ENCODE peak calls at places on chromosomes 7 and 10, in seven cellular contexts. Q, L, W, T, J, K and N are unnamed samples.

GRCh38 chr7:30893357-30893756 is 18.3 kb upstream of the AQP1 start:
- DNase-seq in Q (no peak), L (peak), W (no peak), T (no peak), J (no peak), K (no peak), N (no peak)

GRCh38 chr7:130996841-130997231 is 262.8 kb upstream of the KLF14 start:
- DNase-seq in Q (no peak), L (peak), W (no peak), T (peak), J (peak), K (no peak), N (no peak)

GRCh38 chr7:25583655-25584054 is 355.4 kb upstream of the NPVF start:
- DNase-seq in Q (no peak), L (no peak), W (no peak), T (no peak), J (no peak), K (no peak), N (no peak)

GRCh38 chr10:108454793-108455192 is 1290.3 kb upstream of the SORCS1 start:
- DNase-seq in Q (no peak), L (no peak), W (no peak), T (peak), J (no peak), K (no peak), N (no peak)

GRCh38 chr10:22900841-22901601 is 26.8 kb upstream of the ARMC3 start:
- DNase-seq in Q (no peak), L (no peak), W (no peak), T (peak), J (no peak), K (no peak), N (no peak)

GRCh38 chr7:2876031-2876862 is 32.1 kb upstream of the GNA12 start:
- DNase-seq in Q (no peak), L (peak), W (no peak), T (peak), J (no peak), K (no peak), N (peak)

GRCh38 chr7:37141742-37142141 is 306.9 kb downstream of the ELMO1 start:
- DNase-seq in Q (no peak), L (no peak), W (no peak), T (no peak), J (no peak), K (no peak), N (no peak)

GRCh38 chr7:2471396-2471795 is 4.8 kb downstream of the GRIFIN start:
- DNase-seq in Q (no peak), L (peak), W (no peak), T (no peak), J (no peak), K (no peak), N (no peak)

GRCh38 chr7:106848851-106849442 is 16.1 kb upstream of the PIK3CG start:
- DNase-seq in Q (no peak), L (peak), W (no peak), T (peak), J (no peak), K (no peak), N (no peak)

GRCh38 chr10:81018898-81019890 is 481.5 kb downstream of the SH2D4B start:
- DNase-seq in Q (no peak), L (peak), W (no peak), T (peak), J (no peak), K (no peak), N (no peak)